ENCODE peak calls at places on chromosome X, in seven cellular contexts. One of them, this sample, is unnamed.

GRCh38 chrX:23952984-23953907 is 45.4 kb downstream of the CXorf58 start:
- DNase-seq in K562: peak
- DNase-seq in upper lobe of left lung: no peak
- DNase-seq in HCT116: no peak
- DNase-seq in transverse colon: no peak
- DNase-seq in breast epithelium: no peak
- DNase-seq in GM12878: peak
- DNase-seq in this sample: no peak

GRCh38 chrX:96982159-96982558 is 98.5 kb downstream of the RPA4 start:
- DNase-seq in K562: no peak
- DNase-seq in upper lobe of left lung: no peak
- DNase-seq in HCT116: no peak
- DNase-seq in transverse colon: no peak
- DNase-seq in breast epithelium: no peak
- DNase-seq in GM12878: no peak
- DNase-seq in this sample: no peak

GRCh38 chrX:10021461-10022272 is 54.5 kb downstream of the CLDN34 start:
- DNase-seq in K562: no peak
- DNase-seq in upper lobe of left lung: no peak
- DNase-seq in HCT116: no peak
- DNase-seq in transverse colon: no peak
- DNase-seq in breast epithelium: no peak
- DNase-seq in GM12878: no peak
- DNase-seq in this sample: no peak

GRCh38 chrX:15848576-15848975 is 6.0 kb downstream of the AP1S2 start:
- DNase-seq in K562: no peak
- DNase-seq in upper lobe of left lung: no peak
- DNase-seq in HCT116: no peak
- DNase-seq in transverse colon: no peak
- DNase-seq in breast epithelium: no peak
- DNase-seq in GM12878: no peak
- DNase-seq in this sample: no peak

GRCh38 chrX:80014141-80014940 is at the start of gene TBX22:
- DNase-seq in K562: no peak
- DNase-seq in upper lobe of left lung: no peak
- DNase-seq in HCT116: no peak
- DNase-seq in transverse colon: no peak
- DNase-seq in breast epithelium: no peak
- DNase-seq in GM12878: no peak
- DNase-seq in this sample: no peak

GRCh38 chrX:51742586-51742985 is 656 bp upstream of the GSPT2 start:
- DNase-seq in K562: no peak
- DNase-seq in upper lobe of left lung: no peak
- DNase-seq in HCT116: no peak
- DNase-seq in transverse colon: no peak
- DNase-seq in breast epithelium: no peak
- DNase-seq in GM12878: no peak
- DNase-seq in this sample: no peak

GRCh38 chrX:9555354-9555753 is 90.5 kb downstream of the TBL1X start:
- DNase-seq in K562: peak
- DNase-seq in upper lobe of left lung: no peak
- DNase-seq in HCT116: no peak
- DNase-seq in transverse colon: no peak
- DNase-seq in breast epithelium: no peak
- DNase-seq in GM12878: no peak
- DNase-seq in this sample: no peak

GRCh38 chrX:46770817-46771163 is 11.9 kb upstream of the SLC9A7 start:
- DNase-seq in K562: no peak
- DNase-seq in upper lobe of left lung: no peak
- DNase-seq in HCT116: no peak
- DNase-seq in transverse colon: no peak
- DNase-seq in breast epithelium: no peak
- DNase-seq in GM12878: no peak
- DNase-seq in this sample: no peak

GRCh38 chrX:103651374-103651773 is 22.6 kb downstream of the TCEAL1 start:
- DNase-seq in K562: no peak
- DNase-seq in upper lobe of left lung: no peak
- DNase-seq in HCT116: no peak
- DNase-seq in transverse colon: no peak
- DNase-seq in breast epithelium: no peak
- DNase-seq in GM12878: no peak
- DNase-seq in this sample: no peak

GRCh38 chrX:110167952-110168451 is 149.9 kb downstream of the AMMECR1 start:
- DNase-seq in K562: peak
- DNase-seq in upper lobe of left lung: peak
- DNase-seq in HCT116: no peak
- DNase-seq in transverse colon: peak
- DNase-seq in breast epithelium: no peak
- DNase-seq in GM12878: no peak
- DNase-seq in this sample: no peak

GRCh38 chrX:134542485-134542884 is 82.5 kb downstream of the HPRT1 start:
- DNase-seq in K562: peak
- DNase-seq in upper lobe of left lung: no peak
- DNase-seq in HCT116: no peak
- DNase-seq in transverse colon: no peak
- DNase-seq in breast epithelium: no peak
- DNase-seq in GM12878: no peak
- DNase-seq in this sample: no peak

GRCh38 chrX:154097597-154098541 is at the start of gene MECP2:
- DNase-seq in K562: peak
- DNase-seq in upper lobe of left lung: peak
- DNase-seq in HCT116: peak
- DNase-seq in transverse colon: peak
- DNase-seq in breast epithelium: peak
- DNase-seq in GM12878: peak
- DNase-seq in this sample: peak
- TF ChIP-seq POLR2A in K562: no peak
- TF ChIP-seq POLR2A in upper lobe of left lung: peak
- TF ChIP-seq POLR2A in HCT116: no peak
- TF ChIP-seq POLR2A in transverse colon: no peak
- TF ChIP-seq POLR2A in breast epithelium: no peak
- TF ChIP-seq POLR2A in GM12878: no peak
- TF ChIP-seq POLR2A in this sample: no peak

GRCh38 chrX:40998123-40998522 is 87.1 kb upstream of the USP9X start:
- DNase-seq in K562: no peak
- DNase-seq in upper lobe of left lung: no peak
- DNase-seq in HCT116: no peak
- DNase-seq in transverse colon: no peak
- DNase-seq in breast epithelium: no peak
- DNase-seq in GM12878: no peak
- DNase-seq in this sample: no peak
- TF ChIP-seq POLR2AphosphoS5 in K562: no peak
- TF ChIP-seq POLR2AphosphoS5 in upper lobe of left lung: no peak
- TF ChIP-seq POLR2AphosphoS5 in HCT116: no peak
- TF ChIP-seq POLR2AphosphoS5 in transverse colon: no peak
- TF ChIP-seq POLR2AphosphoS5 in breast epithelium: no peak
- TF ChIP-seq POLR2AphosphoS5 in GM12878: no peak
- TF ChIP-seq POLR2AphosphoS5 in this sample: no peak

GRCh38 chrX:40109288-40110008 is 11.7 kb upstream of the BCOR start:
- DNase-seq in K562: peak
- DNase-seq in upper lobe of left lung: peak
- DNase-seq in HCT116: no peak
- DNase-seq in transverse colon: peak
- DNase-seq in breast epithelium: no peak
- DNase-seq in GM12878: no peak
- DNase-seq in this sample: peak

GRCh38 chrX:40106677-40107290 is 9.0 kb upstream of the BCOR start:
- DNase-seq in K562: no peak
- DNase-seq in upper lobe of left lung: no peak
- DNase-seq in HCT116: no peak
- DNase-seq in transverse colon: no peak
- DNase-seq in breast epithelium: no peak
- DNase-seq in GM12878: no peak
- DNase-seq in this sample: no peak

GRCh38 chrX:40107291-40108083 is 9.7 kb upstream of the BCOR start:
- DNase-seq in K562: peak
- DNase-seq in upper lobe of left lung: peak
- DNase-seq in HCT116: peak
- DNase-seq in transverse colon: peak
- DNase-seq in breast epithelium: no peak
- DNase-seq in GM12878: no peak
- DNase-seq in this sample: peak

GRCh38 chrX:40108084-40108958 is 10.6 kb upstream of the BCOR start:
- DNase-seq in K562: peak
- DNase-seq in upper lobe of left lung: peak
- DNase-seq in HCT116: no peak
- DNase-seq in transverse colon: peak
- DNase-seq in breast epithelium: no peak
- DNase-seq in GM12878: no peak
- DNase-seq in this sample: peak

GRCh38 chrX:40108959-40109287 is 11.2 kb upstream of the BCOR start:
- DNase-seq in K562: peak
- DNase-seq in upper lobe of left lung: peak
- DNase-seq in HCT116: no peak
- DNase-seq in transverse colon: peak
- DNase-seq in breast epithelium: peak
- DNase-seq in GM12878: no peak
- DNase-seq in this sample: peak
- TF ChIP-seq POLR2A in K562: no peak
- TF ChIP-seq POLR2A in upper lobe of left lung: peak
- TF ChIP-seq POLR2A in HCT116: no peak
- TF ChIP-seq POLR2A in transverse colon: peak
- TF ChIP-seq POLR2A in breast epithelium: no peak
- TF ChIP-seq POLR2A in GM12878: no peak
- TF ChIP-seq POLR2A in this sample: peak

DNA sequence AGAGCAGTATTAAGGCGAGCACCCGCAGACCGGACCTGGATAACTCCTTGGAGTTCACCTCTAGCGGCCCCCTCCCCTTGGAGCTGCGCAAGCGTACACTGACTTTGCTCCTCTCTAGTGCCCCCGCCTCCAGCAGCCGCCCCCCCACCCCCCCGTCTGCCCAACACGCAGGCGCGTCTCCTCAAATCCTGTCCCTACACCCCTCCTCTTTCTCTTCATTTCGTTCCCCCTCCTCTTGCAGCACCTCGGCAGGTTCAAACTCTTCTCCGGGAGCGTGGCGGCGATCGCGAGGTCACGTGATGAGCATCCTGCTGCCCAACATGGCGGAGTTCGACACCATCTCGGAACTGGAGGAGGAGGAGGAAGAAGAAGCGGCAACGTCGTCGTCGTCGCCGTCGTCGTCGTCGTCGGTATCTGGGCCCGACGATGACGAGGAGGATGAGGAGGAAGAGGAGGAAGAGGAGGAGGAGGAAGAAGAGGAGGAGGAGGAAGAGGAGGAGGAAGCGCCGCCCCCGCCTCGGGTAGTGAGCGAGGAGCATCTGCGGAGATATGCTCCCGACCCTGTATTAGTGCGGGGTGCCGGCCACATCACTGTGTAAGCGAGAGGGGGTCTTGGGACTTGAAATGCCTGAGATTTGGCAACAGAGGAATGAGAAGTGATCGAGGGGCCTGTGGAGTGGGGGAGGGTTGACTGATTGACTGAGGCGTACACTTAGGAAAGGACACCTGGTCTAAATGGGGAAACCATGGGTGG is at the start of gene CHIC1:
- DNase-seq in K562: peak
- DNase-seq in upper lobe of left lung: peak
- DNase-seq in HCT116: no peak
- DNase-seq in transverse colon: peak
- DNase-seq in breast epithelium: peak
- DNase-seq in GM12878: peak
- DNase-seq in this sample: peak
- TF ChIP-seq POLR2AphosphoS5 in K562: no peak
- TF ChIP-seq POLR2AphosphoS5 in upper lobe of left lung: no peak
- TF ChIP-seq POLR2AphosphoS5 in HCT116: no peak
- TF ChIP-seq POLR2AphosphoS5 in transverse colon: no peak
- TF ChIP-seq POLR2AphosphoS5 in breast epithelium: peak
- TF ChIP-seq POLR2AphosphoS5 in GM12878: peak
- TF ChIP-seq POLR2AphosphoS5 in this sample: peak